ENCODE peak calls at places on chromosomes 12 and 14, in six cellular contexts. T, Y, M, R, A and W are unnamed samples.

GRCh38 chr12:42729532-42729895 is 140.0 kb upstream of the PRICKLE1 start:
- DNase-seq in T (no peak), Y (no peak), M (no peak), R (no peak), A (peak), W (no peak)

GRCh38 chr12:122422769-122423257 is 344 bp upstream of the CLIP1 start:
- DNase-seq in T (no peak), Y (peak), M (peak), R (peak), A (peak), W (peak)

GRCh38 chr14:101469382-101470251 is 91.7 kb upstream of the DIO3 start:
- DNase-seq in T (no peak), Y (no peak), M (no peak), R (no peak), A (no peak), W (no peak)

GRCh38 chr14:94521375-94522114 is 12.3 kb upstream of the SERPINA12 start:
- DNase-seq in T (no peak), Y (peak), M (no peak), R (no peak), A (no peak), W (no peak)

GRCh38 chr14:99946652-99947489 is 118.4 kb upstream of the EVL start:
- DNase-seq in T (no peak), Y (peak), M (peak), R (no peak), A (peak), W (no peak)

GRCh38 chr14:30874999-30875787 is 834 bp downstream of the COCH start:
- DNase-seq in T (no peak), Y (peak), M (peak), R (no peak), A (no peak), W (no peak)

GRCh38 chr12:84842406-84843013 is 70.1 kb downstream of the SLC6A15 start:
- DNase-seq in T (no peak), Y (no peak), M (peak), R (no peak), A (peak), W (no peak)

GRCh38 chr14:74474376-74474775 is 18.7 kb downstream of the NPC2 start:
- DNase-seq in T (no peak), Y (no peak), M (no peak), R (no peak), A (no peak), W (no peak)

GRCh38 chr14:55274144-55274543 is 2.9 kb downstream of the FBXO34 start:
- DNase-seq in T (no peak), Y (no peak), M (no peak), R (no peak), A (no peak), W (no peak)

DNA sequence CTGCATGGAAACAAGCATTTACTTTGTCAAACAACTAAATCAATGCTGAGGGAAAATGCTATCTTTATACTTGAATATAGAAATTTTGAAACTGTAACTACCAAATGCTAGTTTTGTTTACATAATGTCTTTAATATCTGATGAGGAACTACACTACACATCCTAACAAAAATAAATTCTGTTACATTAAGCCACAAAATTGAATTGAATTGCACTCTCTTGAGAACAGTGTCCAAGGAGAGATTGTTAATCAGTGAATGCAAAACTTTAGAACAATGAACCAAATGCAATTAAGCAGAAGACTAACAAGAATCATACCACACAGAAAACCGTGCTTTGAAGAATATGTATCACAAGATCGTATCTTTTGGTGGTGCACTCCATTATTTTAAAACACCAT is 141.6 kb downstream of the CNTN1 start:
- DNase-seq in T (no peak), Y (no peak), M (no peak), R (no peak), A (no peak), W (no peak)
- TF ChIP-seq CTCF in T (no peak), Y (no peak), M (no peak), R (no peak), A (no peak), W (no peak)

DNA sequence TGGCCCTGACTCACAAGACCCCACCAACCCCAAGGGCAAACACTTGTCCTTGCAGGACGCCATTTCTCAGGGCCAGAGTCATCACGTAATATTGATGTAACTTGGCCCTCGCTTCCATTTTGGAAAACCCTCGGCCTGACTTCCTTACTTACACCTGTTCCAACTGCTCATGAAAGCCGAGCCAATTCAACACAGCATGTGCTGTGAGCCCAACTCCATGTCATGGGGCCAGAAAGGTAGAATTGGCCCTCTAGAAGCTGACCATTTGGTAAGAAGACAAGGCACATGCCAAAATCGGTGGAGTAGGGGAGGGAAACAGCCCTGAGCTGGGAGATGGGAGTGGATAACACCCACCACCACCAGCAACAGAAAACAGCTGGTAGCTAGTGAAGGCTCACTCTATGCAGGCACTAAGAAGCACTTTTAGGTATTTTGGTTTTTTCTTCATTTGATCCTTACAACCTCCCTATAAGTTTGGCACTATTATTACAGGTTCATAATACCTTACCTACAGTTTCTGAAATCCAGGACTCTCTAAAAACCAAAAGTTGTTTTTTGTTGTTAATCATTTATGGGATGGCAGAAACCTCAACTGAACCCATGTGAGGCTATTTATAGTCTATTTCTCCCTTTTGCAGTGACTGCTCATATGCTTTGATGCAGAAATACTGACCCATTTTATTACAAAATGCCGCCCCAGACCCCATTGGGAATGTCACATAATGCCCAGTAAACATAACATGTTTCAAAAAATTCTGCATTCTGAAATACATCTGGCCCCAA is 6.5 kb downstream of the TTC7B start:
- DNase-seq in T (no peak), Y (no peak), M (no peak), R (no peak), A (no peak), W (no peak)
- H3K4me3 ChIP-seq in T (no peak), Y (no peak), M (no peak), R (no peak), A (no peak), W (no peak)

GRCh38 chr14:103198429-103199140 is 75.3 kb downstream of the TNFAIP2 start:
- DNase-seq in T (no peak), Y (peak), M (peak), R (peak), A (peak), W (no peak)

GRCh38 chr14:103196716-103197115 is 73.5 kb downstream of the TNFAIP2 start:
- DNase-seq in T (no peak), Y (no peak), M (no peak), R (no peak), A (no peak), W (no peak)

GRCh38 chr14:103201801-103202200 is 78.5 kb downstream of the TNFAIP2 start:
- DNase-seq in T (no peak), Y (no peak), M (no peak), R (peak), A (no peak), W (no peak)

GRCh38 chr14:103195828-103196615 is 72.8 kb downstream of the TNFAIP2 start:
- DNase-seq in T (no peak), Y (no peak), M (no peak), R (no peak), A (no peak), W (no peak)

GRCh38 chr14:103199141-103199540 is 75.9 kb downstream of the TNFAIP2 start:
- DNase-seq in T (no peak), Y (peak), M (no peak), R (peak), A (no peak), W (no peak)
- TF ChIP-seq CTCF in T (no peak), Y (no peak), M (no peak), R (no peak), A (no peak), W (no peak)

GRCh38 chr14:77043177-77043983 is 14.9 kb upstream of the IRF2BPL start:
- DNase-seq in T (no peak), Y (peak), M (peak), R (peak), A (peak), W (no peak)
- H3K4me3 ChIP-seq in T (peak), Y (no peak), M (peak), R (no peak), A (no peak), W (peak)

GRCh38 chr12:2169964-2170363 is 117.2 kb downstream of the CACNA1C start:
- DNase-seq in T (no peak), Y (no peak), M (no peak), R (no peak), A (no peak), W (no peak)

GRCh38 chr12:2170376-2170775 is 117.6 kb downstream of the CACNA1C start:
- DNase-seq in T (peak), Y (no peak), M (peak), R (peak), A (no peak), W (no peak)

GRCh38 chr12:2168808-2169207 is 116.0 kb downstream of the CACNA1C start:
- DNase-seq in T (no peak), Y (no peak), M (no peak), R (no peak), A (peak), W (no peak)

GRCh38 chr12:2167231-2167630 is 114.4 kb downstream of the CACNA1C start:
- DNase-seq in T (no peak), Y (no peak), M (no peak), R (no peak), A (no peak), W (no peak)

GRCh38 chr12:2169489-2169888 is 116.7 kb downstream of the CACNA1C start:
- DNase-seq in T (no peak), Y (no peak), M (no peak), R (no peak), A (no peak), W (no peak)
- TF ChIP-seq CTCF in T (no peak), Y (no peak), M (no peak), R (no peak), A (no peak), W (no peak)

GRCh38 chr12:93468008-93468371 is 676 bp downstream of the MRPL42 start:
- DNase-seq in T (no peak), Y (no peak), M (no peak), R (no peak), A (no peak), W (no peak)

GRCh38 chr12:93466625-93467350 is 526 bp upstream of the MRPL42 start:
- DNase-seq in T (no peak), Y (no peak), M (no peak), R (peak), A (no peak), W (no peak)

GRCh38 chr12:93467351-93468007 is at the start of gene MRPL42:
- DNase-seq in T (peak), Y (peak), M (peak), R (peak), A (peak), W (peak)

GRCh38 chr12:93469386-93469785 is 2.1 kb downstream of the MRPL42 start:
- DNase-seq in T (no peak), Y (no peak), M (no peak), R (no peak), A (no peak), W (no peak)
- H3K4me3 ChIP-seq in T (no peak), Y (peak), M (peak), R (no peak), A (peak), W (no peak)